ENCODE peak calls at places on chromosome 4, in ten cellular contexts. U is colonic mucosa, X is heart left ventricle, M is immature natural killer cell, G is neuronal stem cell, W is sigmoid colon, O is ovary, N is vagina, H is NCI-H1694, A is pons. V is an unnamed sample.

GRCh38 chr4:86220137-86220536 is 139.7 kb downstream of the MAPK10 start:
- DNase-seq in X (no peak), O (no peak), U (no peak), W (no peak), N (no peak), G (no peak), H (no peak), M (no peak), A (no peak), V (no peak)

GRCh38 chr4:21862917-21863316 is 85.7 kb downstream of the KCNIP4 start:
- DNase-seq in A (no peak), U (no peak), W (no peak), O (no peak), X (no peak), N (no peak), H (no peak), G (no peak), M (no peak), V (no peak)

GRCh38 chr4:7403001-7403400 is 31.7 kb downstream of the PSAPL1 start:
- DNase-seq in G (no peak), A (no peak), W (peak), N (no peak), U (no peak), M (no peak), H (no peak), O (no peak), X (peak), V (no peak)

GRCh38 chr4:70874268-70875156 is 27.7 kb upstream of the MOB1B start:
- DNase-seq in X (no peak), W (no peak), M (no peak), O (no peak), N (no peak), G (no peak), H (no peak), A (no peak), U (no peak), V (no peak)

GRCh38 chr4:121696140-121696640 is 590 bp downstream of the ANXA5 start:
- DNase-seq in A (peak), W (peak), N (no peak), X (peak), O (peak), M (peak), G (no peak), U (peak), H (no peak), V (no peak)

GRCh38 chr4:103091601-103092223 is 7.9 kb downstream of the BDH2 start:
- DNase-seq in W (no peak), M (peak), N (no peak), U (peak), O (peak), A (peak), G (peak), X (no peak), H (peak), V (no peak)

GRCh38 chr4:114012749-114013148 is 33.3 kb upstream of the ARSJ start:
- DNase-seq in O (no peak), X (no peak), G (no peak), H (no peak), N (no peak), M (no peak), W (no peak), A (no peak), U (no peak), V (no peak)

GRCh38 chr4:125940426-125940825 is 625.7 kb downstream of the FAT4 start:
- DNase-seq in A (no peak), M (no peak), O (no peak), H (no peak), N (no peak), U (no peak), X (no peak), W (no peak), G (no peak), V (no peak)

GRCh38 chr4:8610858-8611610 is 18.5 kb downstream of the CPZ start:
- DNase-seq in X (no peak), G (no peak), U (no peak), W (no peak), O (no peak), A (no peak), M (no peak), N (no peak), H (no peak), V (no peak)

GRCh38 chr4:8643986-8644385 is 51.4 kb downstream of the CPZ start:
- DNase-seq in G (no peak), O (no peak), A (no peak), M (no peak), X (peak), N (no peak), H (no peak), W (peak), U (no peak), V (no peak)

GRCh38 chr4:22496165-22496813 is 19.6 kb downstream of the ADGRA3 start:
- DNase-seq in M (no peak), X (no peak), U (no peak), G (no peak), O (no peak), N (no peak), W (no peak), A (no peak), H (no peak), V (no peak)

GRCh38 chr4:110637408-110638131 is 14.7 kb upstream of the PITX2 start:
- DNase-seq in N (no peak), U (no peak), G (peak), W (no peak), X (no peak), M (no peak), O (no peak), H (no peak), A (no peak), V (peak)

GRCh38 chr4:8115916-8116315 is 42.7 kb downstream of the ABLIM2 start:
- DNase-seq in H (no peak), N (no peak), G (no peak), X (peak), A (no peak), O (no peak), W (no peak), M (no peak), U (no peak), V (no peak)

GRCh38 chr4:56909083-56909981 is 1.6 kb downstream of the REST start:
- DNase-seq in N (no peak), X (peak), H (no peak), O (peak), W (peak), G (peak), U (no peak), M (no peak), A (peak), V (peak)

V was measured in H7.